ENCODE peak calls at places on chromosomes 1 and 21, in eight cellular contexts. W is uterus, N is progenitor cell of endocrine pancreas, V is H9, H is WTC11, B is right lobe of liver, F is body of pancreas, Q is GM06990. D is an unnamed sample.

GRCh38 chr1:53291574-53291973 is 36.3 kb downstream of the LRP8 start:
- DNase-seq in W (no peak), N (no peak), V (no peak), H (no peak), B (no peak), F (no peak), Q (no peak), D (no peak)

GRCh38 chr1:102836991-102837390 is 271.3 kb downstream of the COL11A1 start:
- DNase-seq in W (no peak), N (no peak), V (no peak), H (no peak), B (no peak), F (no peak), Q (no peak), D (no peak)

GRCh38 chr1:80441664-80442063 is 1359.1 kb upstream of the ADGRL2 start:
- DNase-seq in W (no peak), N (no peak), V (no peak), H (no peak), B (no peak), F (no peak), Q (no peak), D (no peak)

GRCh38 chr1:47684964-47685762 is 247.3 kb downstream of the FOXD2 start:
- DNase-seq in W (no peak), N (no peak), V (peak; percentile 14), H (no peak), B (peak; percentile 24), F (no peak), Q (no peak), D (no peak)

GRCh38 chr1:218804014-218804785 is 369.5 kb upstream of the LYPLAL1 start:
- DNase-seq in W (no peak), N (no peak), V (no peak), H (no peak), B (no peak), F (no peak), Q (no peak), D (no peak)

GRCh38 chr1:151841141-151841540 is 1.5 kb upstream of the C2CD4D start:
- DNase-seq in W (no peak), N (no peak), V (no peak), H (no peak), B (no peak), F (no peak), Q (no peak), D (no peak)

GRCh38 chr1:23200885-23201284 is 16.4 kb downstream of the HTR1D start:
- DNase-seq in W (no peak), N (no peak), V (no peak), H (no peak), B (no peak), F (no peak), Q (no peak), D (no peak)

GRCh38 chr1:2627746-2628145 is 5.1 kb downstream of the MMEL1 start:
- DNase-seq in W (no peak), N (no peak), V (no peak), H (no peak), B (peak; percentile 42), F (no peak), Q (no peak), D (no peak)

GRCh38 chr1:68570859-68571258 is 74.0 kb upstream of the DEPDC1 start:
- DNase-seq in W (no peak), N (no peak), V (no peak), H (no peak), B (no peak), F (no peak), Q (no peak), D (no peak)

GRCh38 chr1:7960165-7960564 is 1.3 kb upstream of the PARK7 start:
- DNase-seq in W (no peak), N (no peak), V (no peak), H (no peak), B (no peak), F (no peak), Q (no peak), D (no peak)

GRCh38 chr1:16367258-16367967 is 371 bp downstream of the SZRD1 start:
- DNase-seq in W (peak; percentile 85), N (peak; percentile 22), V (peak; percentile 73), H (peak; percentile 66), B (peak; percentile 85), F (peak; percentile 80), Q (peak; percentile 92), D (peak; percentile 88)

GRCh38 chr1:212030936-212031528 is 4.3 kb downstream of the INTS7 start:
- DNase-seq in W (no peak), N (no peak), V (no peak), H (no peak), B (no peak), F (no peak), Q (no peak), D (no peak)

GRCh38 chr1:10694633-10695627 is 101.5 kb downstream of the CASZ1 start:
- DNase-seq in W (peak; percentile 87), N (peak; percentile 77), V (peak; percentile 87), H (peak; percentile 91), B (peak; percentile 94), F (peak; percentile 93), Q (peak; percentile 85), D (peak; percentile 93)

GRCh38 chr1:86965012-86965826 is 50.8 kb downstream of the HS2ST1 start:
- DNase-seq in W (no peak), N (no peak), V (no peak), H (no peak), B (no peak), F (peak; percentile 29), Q (no peak), D (peak; percentile 33)

GRCh38 chr1:185816460-185816859 is 82.3 kb downstream of the HMCN1 start:
- DNase-seq in W (no peak), N (no peak), V (no peak), H (no peak), B (no peak), F (no peak), Q (no peak), D (no peak)

GRCh38 chr21:43778469-43779335 is 2.6 kb upstream of the CSTB start:
- DNase-seq in W (no peak), N (no peak), V (no peak), H (no peak), B (no peak), F (no peak), Q (no peak), D (no peak)

GRCh38 chr1:41500781-41501518 is 16.5 kb upstream of the EDN2 start:
- DNase-seq in W (no peak), N (no peak), V (no peak), H (no peak), B (no peak), F (no peak), Q (no peak), D (no peak)

DNA sequence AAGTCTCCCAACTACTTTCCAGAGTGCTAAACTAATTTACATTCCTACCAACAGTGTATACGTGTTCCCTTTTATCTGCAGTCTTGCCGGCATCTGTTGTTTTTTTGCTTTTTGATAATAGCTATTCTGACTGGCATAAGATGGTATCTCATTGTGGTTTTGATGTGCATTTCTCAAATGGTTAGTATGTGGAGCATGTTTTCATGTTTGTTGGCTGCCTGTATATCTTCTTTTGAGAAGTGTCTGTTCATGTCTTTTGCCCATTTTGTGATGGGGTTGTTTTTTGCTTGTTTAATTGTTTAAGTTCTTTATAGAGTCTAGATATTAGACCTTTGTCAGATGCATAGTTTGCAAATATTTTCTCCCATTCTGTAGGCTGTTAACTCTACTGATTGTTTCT is 46.6 kb downstream of the MAST2 start:
- DNase-seq in W (no peak), N (no peak), V (no peak), H (no peak), B (no peak), F (no peak), Q (no peak), D (no peak)
- TF ChIP-seq CTCF in W (no peak), N (no peak), V (no peak), H (no peak), B (no peak), F (no peak), Q (no peak), D (no peak)

GRCh38 chr1:103901072-103901471 is 151.4 kb downstream of the AMY1C start:
- DNase-seq in W (no peak), N (no peak), V (no peak), H (no peak), B (no peak), F (no peak), Q (no peak), D (no peak)
- TF ChIP-seq CTCF in W (no peak), N (no peak), V (no peak), H (no peak), B (no peak), F (no peak), Q (no peak), D (no peak)

GRCh38 chr1:172778461-172779455 is 119.9 kb downstream of the FASLG start:
- DNase-seq in W (no peak), N (no peak), V (no peak), H (no peak), B (no peak), F (no peak), Q (peak; percentile 56), D (no peak)
- TF ChIP-seq CTCF in W (no peak), N (no peak), V (peak; percentile 20), H (no peak), B (no peak), F (no peak), Q (peak; percentile 57), D (no peak)

GRCh38 chr1:243482237-243483022 is 226.6 kb downstream of the SDCCAG8 start:
- DNase-seq in W (no peak), N (no peak), V (peak; percentile 69), H (peak; percentile 56), B (no peak), F (no peak), Q (no peak), D (no peak)

GRCh38 chr1:243483952-243484351 is 228.1 kb downstream of the SDCCAG8 start:
- DNase-seq in W (no peak), N (no peak), V (no peak), H (no peak), B (peak; percentile 84), F (no peak), Q (no peak), D (no peak)

GRCh38 chr1:243487036-243487648 is 231.3 kb downstream of the SDCCAG8 start:
- DNase-seq in W (no peak), N (no peak), V (no peak), H (no peak), B (no peak), F (no peak), Q (no peak), D (no peak)

GRCh38 chr1:243481101-243481500 is 225.3 kb downstream of the SDCCAG8 start:
- DNase-seq in W (no peak), N (no peak), V (no peak), H (no peak), B (no peak), F (no peak), Q (no peak), D (no peak)

DNA sequence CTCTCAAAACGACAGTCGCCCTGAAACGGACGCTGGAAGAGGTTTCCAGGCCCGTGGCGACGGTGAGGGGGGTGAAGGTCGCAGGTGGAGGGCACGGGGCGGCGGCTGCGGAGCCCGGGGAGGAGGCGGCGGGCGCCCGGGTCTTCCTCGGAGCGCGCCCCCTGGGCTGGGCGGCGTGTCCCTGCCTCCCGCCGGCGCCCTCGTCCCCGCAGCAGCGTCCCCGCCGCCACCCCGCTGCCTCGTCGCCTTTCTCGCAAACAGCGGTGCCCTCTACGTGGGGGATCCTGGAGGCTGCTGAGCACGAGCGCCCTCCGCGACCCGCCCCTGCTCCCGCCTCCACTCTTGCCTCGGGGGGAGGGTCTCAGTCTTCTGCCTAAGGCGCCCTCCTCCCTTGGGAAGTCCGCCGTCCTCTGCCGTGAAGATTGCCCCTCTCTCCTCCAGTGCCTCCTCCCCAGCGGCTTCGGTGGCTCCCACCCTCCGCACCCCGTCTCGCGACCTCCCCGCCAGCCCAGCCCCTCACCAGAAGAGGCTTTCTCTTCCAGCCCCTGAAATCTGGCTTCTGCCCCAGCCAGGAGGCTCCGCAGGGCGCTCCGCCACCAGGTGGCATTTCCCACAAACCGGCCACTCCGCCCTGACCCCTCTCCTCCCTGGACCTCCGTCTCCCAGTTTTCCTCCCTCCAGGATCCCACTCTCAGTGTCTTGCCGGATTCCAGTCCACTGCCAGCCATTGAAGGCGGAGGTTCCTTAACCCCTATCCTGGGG is 227.4 kb downstream of the SDCCAG8 start:
- DNase-seq in W (no peak), N (peak; percentile 31), V (peak; percentile 72), H (peak; percentile 58), B (peak; percentile 73), F (no peak), Q (no peak), D (peak; percentile 39)
- TF ChIP-seq CTCF in W (peak; percentile 17), N (peak; percentile 32), V (peak; percentile 53), H (no peak), B (peak; percentile 49), F (no peak), Q (no peak), D (no peak)

D was measured in adrenal gland.